ENCODE peak calls at places on chromosomes 11 and 22, in six cellular contexts. E, D, W, P, C and M are unnamed samples.

GRCh38 chr22:42939451-42939881 is 75.5 kb downstream of the PACSIN2 start:
- DNase-seq in E (no peak), D (no peak), C (no peak), P (peak), W (peak), M (no peak)

GRCh38 chr11:111077938-111078337 is 167.6 kb upstream of the POU2AF2 start:
- DNase-seq in E (no peak), D (no peak), P (no peak), W (no peak), C (no peak), M (no peak)

GRCh38 chr11:59193741-59194140 is 19.0 kb downstream of the MPEG1 start:
- DNase-seq in W (no peak), C (no peak), E (no peak), D (no peak), P (no peak), M (no peak)

GRCh38 chr11:65423516-65424199 is 1.1 kb downstream of the NEAT1 start:
- DNase-seq in E (no peak), P (peak), C (no peak), D (no peak), W (peak), M (no peak)

GRCh38 chr11:35558468-35558867 is 33.1 kb upstream of the PAMR1 start:
- DNase-seq in W (no peak), E (no peak), P (no peak), C (no peak), D (no peak), M (no peak)

GRCh38 chr22:41524283-41524682 is 20.0 kb downstream of the POLR3H start:
- DNase-seq in E (no peak), W (peak), D (no peak), C (no peak), P (no peak), M (no peak)

GRCh38 chr11:75589933-75590332 is 27.9 kb downstream of the SERPINH1 start:
- DNase-seq in C (no peak), W (no peak), P (no peak), D (no peak), E (no peak), M (no peak)

GRCh38 chr22:41568811-41569210 is 8.0 kb downstream of the CSDC2 start:
- DNase-seq in P (no peak), E (no peak), W (no peak), D (no peak), C (no peak), M (no peak)

GRCh38 chr11:116731097-116731761 is 41.6 kb downstream of the BUD13 start:
- DNase-seq in C (no peak), E (no peak), P (no peak), D (no peak), W (peak), M (no peak)

GRCh38 chr11:102260241-102260640 is 57.0 kb upstream of the BIRC3 start:
- DNase-seq in E (no peak), P (no peak), D (no peak), W (no peak), C (no peak), M (no peak)

GRCh38 chr11:74570266-74571061 is 21.9 kb upstream of the POLD3 start:
- DNase-seq in W (no peak), C (no peak), P (peak), E (no peak), D (peak), M (peak)

GRCh38 chr22:19961868-19962245 is 20.2 kb upstream of the TXNRD2 start:
- DNase-seq in E (no peak), P (no peak), D (no peak), W (no peak), C (no peak), M (no peak)

GRCh38 chr11:16280256-16280682 is 76.1 kb downstream of the SOX6 start:
- DNase-seq in D (no peak), W (no peak), C (no peak), P (peak), E (no peak), M (peak)

GRCh38 chr22:46303347-46303965 is 6.8 kb downstream of the GTSE1 start:
- DNase-seq in D (no peak), P (no peak), W (no peak), E (no peak), C (no peak), M (no peak)

GRCh38 chr11:88345408-88345807 is 7.9 kb upstream of the CTSC start:
- DNase-seq in C (no peak), P (no peak), W (no peak), D (no peak), E (no peak), M (no peak)

GRCh38 chr11:43942651-43943356 is 367 bp downstream of the C11orf96 start:
- DNase-seq in C (no peak), D (no peak), E (no peak), W (peak), P (no peak), M (no peak)

GRCh38 chr11:62604460-62605130 is 2.9 kb upstream of the MTA2 start:
- DNase-seq in C (no peak), P (no peak), W (no peak), D (no peak), E (no peak), M (no peak)

GRCh38 chr11:96113100-96113710 is 189.3 kb upstream of the MTMR2 start:
- DNase-seq in C (no peak), E (no peak), W (no peak), D (no peak), P (no peak), M (no peak)

GRCh38 chr22:26448941-26449340 is 19.9 kb downstream of the ASPHD2 start:
- DNase-seq in C (no peak), W (no peak), P (no peak), E (no peak), D (no peak), M (no peak)

GRCh38 chr11:131688056-131688693 is 317.8 kb downstream of the NTM start:
- DNase-seq in W (peak), D (peak), E (no peak), C (no peak), P (peak), M (no peak)

GRCh38 chr22:35044607-35045390 is 21.2 kb upstream of the ISX start:
- DNase-seq in D (no peak), C (no peak), E (no peak), W (no peak), P (no peak), M (no peak)

GRCh38 chr11:64489831-64490441 is 101.1 kb upstream of the SLC22A12 start:
- DNase-seq in D (peak), P (peak), W (peak), E (no peak), C (peak), M (no peak)

GRCh38 chr11:119942583-119943338 is 195.2 kb downstream of the TRIM29 start:
- DNase-seq in P (no peak), E (no peak), D (no peak), C (no peak), W (no peak), M (no peak)

GRCh38 chr11:12215192-12215591 is 104.8 kb downstream of the MICAL2 start:
- DNase-seq in E (no peak), P (peak), D (no peak), W (no peak), C (no peak), M (no peak)

GRCh38 chr22:50577987-50578775 is at the start of gene CPT1B:
- DNase-seq in C (no peak), D (no peak), P (no peak), W (no peak), E (no peak), M (no peak)